ENCODE peak calls at places on chromosomes 12 and 14, in four cellular contexts. E is astrocyte of the spinal cord, C is GM12865, L is Peyer's patch. K is an unnamed sample.

GRCh38 chr12:27940756-27941402 is 31.7 kb downstream of the PTHLH start:
- DNase-seq in C (peak), E (peak), L (peak), K (peak)

GRCh38 chr12:124767075-124767821 is 96.4 kb downstream of the SCARB1 start:
- DNase-seq in C (peak), L (peak), E (peak), K (peak)

GRCh38 chr12:122182887-122183587 is at the start of gene LRRC43:
- DNase-seq in L (peak), E (peak), C (no peak), K (peak)

GRCh38 chr14:105080161-105080560 is 14.9 kb upstream of the GPR132 start:
- DNase-seq in L (no peak), E (no peak), C (no peak), K (no peak)

GRCh38 chr12:15599266-15600037 is 189.7 kb downstream of the EPS8 start:
- DNase-seq in E (peak), L (no peak), C (no peak), K (peak)

GRCh38 chr12:7864751-7865150 is 8.0 kb downstream of the SLC2A14 start:
- DNase-seq in E (no peak), L (no peak), C (no peak), K (no peak)

GRCh38 chr12:121753844-121754264 is 39.6 kb downstream of the RHOF start:
- DNase-seq in L (no peak), C (no peak), E (no peak), K (no peak)

GRCh38 chr12:115920395-115921183 is 356.9 kb downstream of the MED13L start:
- DNase-seq in E (peak), C (no peak), L (no peak), K (peak)

GRCh38 chr12:106226884-106227640 is 20.8 kb downstream of the CKAP4 start:
- DNase-seq in E (peak), C (peak), L (no peak), K (peak)

GRCh38 chr12:53051058-53051880 is 1.4 kb downstream of the TNS2 start:
- DNase-seq in E (no peak), L (peak), C (no peak), K (peak)

GRCh38 chr14:99254391-99255009 is 17.5 kb downstream of the BCL11B start:
- DNase-seq in E (no peak), L (no peak), C (no peak), K (no peak)

GRCh38 chr12:86838709-86839108 is 582.5 kb upstream of the MGAT4C start:
- DNase-seq in L (no peak), C (no peak), E (peak), K (no peak)

GRCh38 chr12:109744026-109744425 is 30.4 kb downstream of the FAM222A start:
- DNase-seq in E (no peak), C (no peak), L (peak), K (no peak)

GRCh38 chr14:31950331-31950730 is 126.8 kb upstream of the ARHGAP5 start:
- DNase-seq in E (no peak), L (no peak), C (no peak), K (no peak)

GRCh38 chr12:29350080-29350479 is 30.9 kb downstream of the ERGIC2 start:
- DNase-seq in E (peak), C (no peak), L (no peak), K (peak)

GRCh38 chr12:27359578-27360340 is 27.1 kb downstream of the BMAL2 start:
- DNase-seq in E (no peak), C (no peak), L (no peak), K (no peak)

GRCh38 chr12:84653482-84653881 is 259.1 kb downstream of the SLC6A15 start:
- DNase-seq in L (no peak), C (no peak), E (no peak), K (no peak)

GRCh38 chr12:3293013-3293412 is 198.0 kb upstream of the PRMT8 start:
- DNase-seq in C (no peak), E (no peak), L (no peak), K (no peak)

GRCh38 chr12:61610143-61610542 is 650.1 kb upstream of the USP15 start:
- DNase-seq in C (no peak), L (no peak), E (no peak), K (no peak)

GRCh38 chr12:47604474-47604873 is 101.4 kb downstream of the RPAP3 start:
- DNase-seq in L (no peak), E (no peak), C (no peak), K (peak)

GRCh38 chr14:60215520-60216195 is 33.4 kb upstream of the PPM1A start:
- DNase-seq in E (no peak), L (no peak), C (no peak), K (no peak)

GRCh38 chr12:32651956-32652210 is 27.2 kb upstream of the DNM1L start:
- DNase-seq in C (no peak), E (no peak), L (no peak), K (no peak)

GRCh38 chr14:63857467-63858030 is 4.7 kb downstream of the SYNE2 start:
- DNase-seq in L (no peak), C (no peak), E (no peak), K (no peak)

GRCh38 chr12:53757095-53757770 is 5.5 kb upstream of the CISTR start:
- DNase-seq in E (peak), C (peak), L (peak), K (peak)

GRCh38 chr12:4269279-4269991 is 4.1 kb upstream of the CCND2 start:
- DNase-seq in C (peak), E (peak), L (peak), K (peak)

GRCh38 chr12:101097829-101098580 is 112.0 kb downstream of the SLC5A8 start:
- DNase-seq in C (no peak), L (no peak), E (no peak), K (no peak)

GRCh38 chr12:67981236-67982164 is 7.7 kb upstream of the IFNG-AS1 start:
- DNase-seq in C (no peak), L (no peak), E (peak), K (peak)

GRCh38 chr12:25276199-25276937 is 25.6 kb upstream of the KRAS start:
- DNase-seq in L (peak), E (peak), C (peak), K (peak)

GRCh38 chr12:115251727-115252126 is 567.8 kb upstream of the TBX3 start:
- DNase-seq in C (no peak), L (no peak), E (no peak), K (no peak)

GRCh38 chr12:56158926-56159461 is 835 bp downstream of the MYL6 start:
- DNase-seq in L (peak), E (peak), C (peak), K (peak)

GRCh38 chr12:87086118-87086891 is 830.1 kb upstream of the MGAT4C start:
- DNase-seq in C (no peak), L (no peak), E (peak), K (peak)

GRCh38 chr12:117134059-117134458 is 34.8 kb upstream of the TESC start:
- DNase-seq in L (no peak), C (peak), E (no peak), K (no peak)

GRCh38 chr12:69698054-69698453 is 1.0 kb downstream of the BEST3 start:
- DNase-seq in E (no peak), L (no peak), C (no peak), K (no peak)

GRCh38 chr12:14260011-14260993 is 105.2 kb upstream of the ATF7IP start:
- DNase-seq in C (no peak), E (peak), L (peak), K (peak)

GRCh38 chr12:50188875-50189575 is 21.9 kb upstream of the CERS5 start:
- DNase-seq in C (peak), L (no peak), E (no peak), K (no peak)

GRCh38 chr12:101671157-101671791 is 26.2 kb upstream of the CHPT1 start:
- DNase-seq in C (peak), E (no peak), L (no peak), K (no peak)

GRCh38 chr14:72634910-72635647 is 258.8 kb downstream of the DPF3 start:
- DNase-seq in E (no peak), C (peak), L (no peak), K (no peak)
- TF ChIP-seq CTCF in E (no peak), C (no peak), L (no peak), K (no peak)

GRCh38 chr14:69769623-69770022 is 2.7 kb downstream of the SRSF5 start:
- DNase-seq in E (no peak), C (no peak), L (no peak), K (no peak)
- H3K4me3 ChIP-seq in E (no peak), C (no peak), L (no peak), K (no peak)

GRCh38 chr14:102046337-102047278 is 40.2 kb downstream of the HSP90AA1 start:
- DNase-seq in E (peak), L (peak), C (peak), K (peak)
- TF ChIP-seq CTCF in E (no peak), L (no peak), C (peak), K (no peak)

GRCh38 chr12:6635856-6636521 is at the start of gene LPAR5:
- DNase-seq in C (peak), L (peak), E (peak), K (peak)
- H3K4me3 ChIP-seq in C (peak), L (peak), E (no peak), K (no peak)

GRCh38 chr12:94760786-94761185 is 110.4 kb upstream of the TMCC3 start:
- DNase-seq in L (no peak), C (no peak), E (no peak), K (peak)
- TF ChIP-seq CTCF in L (no peak), C (no peak), E (no peak), K (no peak)